ENCODE peak calls at places on chromosomes 3 and 15, in five cellular contexts. K is neural crest cell; M is activated effector memory CD4-positive, alpha-beta T cell treated with anti-CD3 and anti-CD28 coated beads, Interleukin-2, amount 50 U/mL, for 16 hours; J is endodermal cell; Y is dermis blood vessel endothelial cell. V is an unnamed sample.

GRCh38 chr15:68868296-68868695 is 47.6 kb upstream of the ANP32A start:
- DNase-seq in K (no peak), M (no peak), J (no peak), Y (no peak), V (no peak)

GRCh38 chr15:28892789-28893610 is 7.2 kb downstream of the APBA2 start:
- DNase-seq in K (no peak), M (no peak), J (no peak), Y (peak; percentile 27), V (no peak)

GRCh38 chr15:90071220-90071807 is 31.0 kb downstream of the IDH2 start:
- DNase-seq in K (peak; percentile 66), M (peak; percentile 91), J (peak; percentile 72), Y (peak; percentile 92), V (peak; percentile 80)

GRCh38 chr15:54790693-54791092 is 406.0 kb downstream of the RSL24D1 start:
- DNase-seq in K (no peak), M (no peak), J (no peak), Y (no peak), V (no peak)

GRCh38 chr3:188617270-188617669 is 463.3 kb downstream of the LPP start:
- DNase-seq in K (no peak), M (no peak), J (no peak), Y (no peak), V (no peak)

GRCh38 chr15:96125681-96126080 is 204.8 kb upstream of the NR2F2 start:
- DNase-seq in K (no peak), M (no peak), J (no peak), Y (no peak), V (no peak)

GRCh38 chr3:8658326-8659212 is 14.0 kb upstream of the SSUH2 start:
- DNase-seq in K (no peak), M (no peak), J (peak; percentile 29), Y (peak; percentile 90), V (peak; percentile 10)

GRCh38 chr3:107224001-107224596 is 153.1 kb upstream of the CCDC54 start:
- DNase-seq in K (no peak), M (no peak), J (no peak), Y (no peak), V (no peak)

GRCh38 chr3:37945803-37946530 is 44.6 kb upstream of the VILL start:
- DNase-seq in K (no peak), M (no peak), J (peak; percentile 48), Y (peak; percentile 85), V (peak; percentile 59)

GRCh38 chr3:5016218-5017161 is 37.3 kb downstream of the BHLHE40 start:
- DNase-seq in K (no peak), M (peak; percentile 77), J (peak; percentile 82), Y (peak; percentile 89), V (no peak)

GRCh38 chr3:29186131-29186599 is 94.7 kb upstream of the RBMS3 start:
- DNase-seq in K (no peak), M (no peak), J (no peak), Y (no peak), V (peak; percentile 81)

GRCh38 chr15:59687831-59688230 is 1.3 kb downstream of the BNIP2 start:
- DNase-seq in K (no peak), M (no peak), J (no peak), Y (peak; percentile 76), V (no peak)

GRCh38 chr3:133457465-133458067 is 57.7 kb downstream of the BFSP2 start:
- DNase-seq in K (no peak), M (no peak), J (no peak), Y (peak; percentile 26), V (no peak)